ENCODE peak calls at places on chromosomes 16 and 17, in six cellular contexts. L is tibial nerve, P is ascending aorta, G is colonic mucosa, Z is lung, J is Panc1. R is an unnamed sample.

GRCh38 chr17:76725580-76726230 is 701 bp downstream of the JMJD6 start:
- DNase-seq in L (peak; percentile 57), P (peak; percentile 89), G (peak; percentile 86), Z (peak; percentile 72), J (no peak), R (peak; percentile 74)

GRCh38 chr16:80265624-80266306 is 275.0 kb upstream of the DYNLRB2 start:
- DNase-seq in L (no peak), P (no peak), G (peak; percentile 42), Z (no peak), J (no peak), R (no peak)

GRCh38 chr17:40068917-40069750 is 6.4 kb downstream of the THRA start:
- DNase-seq in L (peak; percentile 94), P (peak; percentile 92), G (peak; percentile 90), Z (peak; percentile 74), J (no peak), R (peak; percentile 75)

GRCh38 chr17:16504974-16505373 is 13.0 kb upstream of the LRRC75A start:
- DNase-seq in L (no peak), P (no peak), G (no peak), Z (no peak), J (no peak), R (no peak)

GRCh38 chr17:2343421-2343820 is 6.1 kb downstream of the SGSM2 start:
- DNase-seq in L (no peak), P (no peak), G (peak; percentile 34), Z (no peak), J (no peak), R (peak; percentile 59)

GRCh38 chr17:32265192-32265895 is at the start of gene RHBDL3:
- DNase-seq in L (no peak), P (no peak), G (no peak), Z (no peak), J (no peak), R (no peak)

GRCh38 chr17:77534137-77534536 is 393.4 kb downstream of the SEC14L1 start:
- DNase-seq in L (no peak), P (no peak), G (no peak), Z (no peak), J (no peak), R (no peak)

GRCh38 chr17:4199818-4200402 is 56.9 kb downstream of the CYB5D2 start:
- DNase-seq in L (no peak), P (peak; percentile 59), G (no peak), Z (no peak), J (peak; percentile 30), R (peak; percentile 43)

GRCh38 chr16:30166202-30166902 is 17.1 kb upstream of the CORO1A start:
- DNase-seq in L (no peak), P (no peak), G (no peak), Z (no peak), J (no peak), R (no peak)

GRCh38 chr16:68022728-68023537 is at the start of the genes DDX28 and DUS2:
- DNase-seq in L (peak; percentile 96), P (peak; percentile 94), G (peak; percentile 96), Z (peak; percentile 92), J (peak; percentile 55), R (peak; percentile 94)

GRCh38 chr17:81794509-81794908 is 9.4 kb upstream of the GCGR start:
- DNase-seq in L (no peak), P (no peak), G (peak; percentile 63), Z (peak; percentile 56), J (no peak), R (no peak)

GRCh38 chr17:65987988-65988387 is 203.9 kb downstream of the CEP112 start:
- DNase-seq in L (no peak), P (no peak), G (peak; percentile 49), Z (no peak), J (peak; percentile 25), R (no peak)

GRCh38 chr17:76879691-76880090 is 11.5 kb downstream of the MGAT5B start:
- DNase-seq in L (no peak), P (no peak), G (no peak), Z (no peak), J (no peak), R (no peak)

GRCh38 chr16:968620-969019 is 2.2 kb downstream of the LMF1 start:
- DNase-seq in L (no peak), P (no peak), G (no peak), Z (no peak), J (no peak), R (no peak)

GRCh38 chr16:77956231-77956630 is 66.1 kb upstream of the CLEC3A start:
- DNase-seq in L (no peak), P (no peak), G (no peak), Z (no peak), J (no peak), R (no peak)

GRCh38 chr16:72240949-72241348 is 69.0 kb upstream of the PMFBP1 start:
- DNase-seq in L (no peak), P (no peak), G (no peak), Z (no peak), J (no peak), R (no peak)

GRCh38 chr17:37493249-37494027 is 3.7 kb downstream of the DUSP14 start:
- DNase-seq in L (no peak), P (no peak), G (no peak), Z (no peak), J (no peak), R (no peak)

GRCh38 chr17:74117999-74118421 is 85.5 kb upstream of the RPL38 start:
- DNase-seq in L (no peak), P (no peak), G (no peak), Z (no peak), J (no peak), R (no peak)

GRCh38 chr17:43908111-43908721 is 880 bp upstream of the MPP2 start:
- DNase-seq in L (peak; percentile 72), P (peak; percentile 90), G (peak; percentile 73), Z (peak; percentile 45), J (no peak), R (peak; percentile 27)

GRCh38 chr17:75240394-75241142 is 20.8 kb downstream of the GGA3 start:
- DNase-seq in L (no peak), P (no peak), G (no peak), Z (no peak), J (no peak), R (peak; percentile 36)
- H3K36me3 ChIP-seq in L (peaks cover 100% of the 10 kb centered on the region), P (peaks cover 96% of the 10 kb centered on the region), G (peaks cover 14% of the 10 kb centered on the region), Z (peaks cover 10% of the 10 kb centered on the region), J (peaks cover 20% of the 10 kb centered on the region), R (peaks cover 73% of the 10 kb centered on the region)

GRCh38 chr17:12398636-12399035 is 267.1 kb upstream of the MYOCD start:
- DNase-seq in L (no peak), P (peak; percentile 72), G (no peak), Z (no peak), J (no peak), R (no peak)

GRCh38 chr17:12391468-12391867 is 274.2 kb upstream of the MYOCD start:
- DNase-seq in L (no peak), P (no peak), G (no peak), Z (no peak), J (no peak), R (no peak)

GRCh38 chr17:12395733-12396354 is 269.8 kb upstream of the MYOCD start:
- DNase-seq in L (no peak), P (no peak), G (peak; percentile 23), Z (peak; percentile 25), J (no peak), R (no peak)
- TF ChIP-seq CTCF in L (peak; percentile 6), P (peak; percentile 24), G (peak; percentile 31), Z (no peak), J (peak; percentile 54), R (no peak)

GRCh38 chr16:85628651-85629050 is 15.5 kb downstream of the GSE1 start:
- DNase-seq in L (no peak), P (no peak), G (no peak), Z (no peak), J (no peak), R (no peak)
- H3K27ac ChIP-seq in L (no peak overlapping the region), P (no peak overlapping the region), G (no peak overlapping the region), Z (peak overlapping the region; percentile 75), J (no peak overlapping the region), R (no peak overlapping the region)

DNA sequence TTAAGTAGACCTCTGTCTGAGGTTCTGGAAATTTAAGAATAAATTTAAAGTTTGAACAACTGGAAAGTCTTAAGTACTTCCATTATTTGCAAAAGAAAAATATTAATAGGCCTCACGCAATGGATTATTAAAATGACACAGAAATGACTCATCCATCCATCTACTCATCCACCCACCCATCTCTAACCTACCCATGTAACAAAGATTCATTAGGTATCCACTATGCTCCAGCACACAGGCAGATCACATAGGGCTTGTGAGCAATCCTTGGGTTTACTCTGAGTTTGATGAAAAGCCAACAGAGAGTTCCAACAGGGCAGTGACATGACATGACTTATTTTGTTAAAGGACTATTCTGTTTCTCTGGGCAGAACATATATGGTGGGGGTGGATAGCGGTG is 93.3 kb downstream of the HELZ start:
- DNase-seq in L (no peak), P (no peak), G (no peak), Z (no peak), J (no peak), R (no peak)
- H3K36me3 ChIP-seq in L (peaks cover 45% of the 10 kb centered on the region), P (peaks cover 38% of the 10 kb centered on the region), G (peaks cover 4% of the 10 kb centered on the region), Z (peaks cover 20% of the 10 kb centered on the region), J (no peaks in the 10 kb centered on the region), R (peaks cover 37% of the 10 kb centered on the region)

GRCh38 chr17:18954321-18954720 is 2.4 kb downstream of the SLC5A10 start:
- DNase-seq in L (no peak), P (no peak), G (no peak), Z (no peak), J (no peak), R (no peak)

GRCh38 chr17:18950944-18951905 is 740 bp upstream of the SLC5A10 start:
- DNase-seq in L (no peak), P (no peak), G (no peak), Z (no peak), J (no peak), R (no peak)

GRCh38 chr17:18949566-18949965 is 2.4 kb upstream of the SLC5A10 start:
- DNase-seq in L (no peak), P (no peak), G (no peak), Z (no peak), J (no peak), R (no peak)

GRCh38 chr17:18953231-18953728 is 1.3 kb downstream of the SLC5A10 start:
- DNase-seq in L (no peak), P (no peak), G (no peak), Z (no peak), J (no peak), R (no peak)

DNA sequence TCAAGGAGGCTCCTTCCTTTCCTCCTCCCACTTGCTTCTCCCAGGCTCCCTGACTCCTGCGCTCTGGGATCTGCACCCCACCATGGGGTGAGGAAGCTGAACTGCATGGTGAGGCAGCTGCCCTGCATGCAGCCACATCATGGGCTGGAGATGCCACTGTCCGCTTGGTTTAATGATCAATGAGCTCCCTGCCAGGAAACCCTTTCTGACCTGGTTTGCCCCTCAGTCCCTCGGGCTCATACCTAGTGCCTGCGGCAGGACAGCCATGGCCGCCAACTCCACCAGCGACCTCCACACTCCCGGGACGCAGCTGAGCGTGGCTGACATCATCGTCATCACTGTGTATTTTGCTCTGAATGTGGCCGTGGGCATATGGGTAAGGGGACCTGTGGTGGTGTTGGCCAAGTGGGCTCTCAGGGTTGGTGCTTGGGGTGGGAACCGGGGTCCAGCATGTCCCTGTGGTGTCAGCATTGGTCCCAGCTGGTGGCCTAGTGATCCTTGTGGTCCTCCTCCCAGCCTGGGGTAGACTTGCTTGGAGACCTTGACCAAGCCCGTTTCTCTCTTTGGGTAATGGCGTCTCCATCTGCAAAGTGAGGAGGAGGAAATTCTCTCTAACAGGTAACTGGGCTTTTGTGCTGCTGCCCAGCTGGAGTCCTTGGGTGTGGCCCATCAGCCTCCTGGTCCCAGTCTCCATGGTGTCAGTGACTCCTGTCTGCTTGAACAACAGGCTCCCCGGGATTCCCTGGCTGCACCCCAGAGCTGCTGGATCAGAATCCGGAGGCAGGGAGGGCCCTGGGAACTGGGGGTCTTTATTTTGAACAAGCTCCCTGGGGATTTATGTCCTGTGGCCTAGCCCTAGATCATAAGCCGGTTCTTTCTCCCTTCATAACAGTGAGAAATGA is at the start of gene SLC5A10:
- DNase-seq in L (no peak), P (no peak), G (no peak), Z (no peak), J (no peak), R (no peak)
- TF ChIP-seq CTCF in L (no peak), P (no peak), G (no peak), Z (no peak), J (no peak), R (no peak)